ENCODE peak calls at places on chromosomes 5 and 9, in ten cellular contexts. One of them, this sample, is unnamed.

GRCh38 chr5:96091874-96092273 is 130.2 kb upstream of the ELL2 start:
- DNase-seq in tibial nerve: no peak
- DNase-seq in AG10803: no peak
- DNase-seq in CD8-positive, alpha-beta T cell: no peak
- DNase-seq in NB4: no peak
- DNase-seq in heart left ventricle: no peak
- DNase-seq in H7: no peak
- DNase-seq in A549: no peak
- DNase-seq in AG04450: no peak
- DNase-seq in HCT116: no peak
- DNase-seq in this sample: no peak

GRCh38 chr9:134353539-134353938 is 27.3 kb downstream of the RXRA start:
- DNase-seq in tibial nerve: no peak
- DNase-seq in AG10803: no peak
- DNase-seq in CD8-positive, alpha-beta T cell: no peak
- DNase-seq in NB4: no peak
- DNase-seq in heart left ventricle: no peak
- DNase-seq in H7: no peak
- DNase-seq in A549: no peak
- DNase-seq in AG04450: no peak
- DNase-seq in HCT116: no peak
- DNase-seq in this sample: no peak

GRCh38 chr9:128469070-128469469 is 13.3 kb downstream of the ODF2 start:
- DNase-seq in tibial nerve: no peak
- DNase-seq in AG10803: no peak
- DNase-seq in CD8-positive, alpha-beta T cell: no peak
- DNase-seq in NB4: no peak
- DNase-seq in heart left ventricle: no peak
- DNase-seq in H7: no peak
- DNase-seq in A549: no peak
- DNase-seq in AG04450: no peak
- DNase-seq in HCT116: no peak
- DNase-seq in this sample: no peak

GRCh38 chr9:2686884-2687283 is 30.4 kb upstream of the KCNV2 start:
- DNase-seq in tibial nerve: no peak
- DNase-seq in AG10803: no peak
- DNase-seq in CD8-positive, alpha-beta T cell: no peak
- DNase-seq in NB4: no peak
- DNase-seq in heart left ventricle: no peak
- DNase-seq in H7: peak; percentile 19
- DNase-seq in A549: no peak
- DNase-seq in AG04450: no peak
- DNase-seq in HCT116: no peak
- DNase-seq in this sample: no peak

GRCh38 chr5:134091626-134092121 is 22.8 kb upstream of the TCF7 start:
- DNase-seq in tibial nerve: no peak
- DNase-seq in AG10803: peak; percentile 29
- DNase-seq in CD8-positive, alpha-beta T cell: no peak
- DNase-seq in NB4: no peak
- DNase-seq in heart left ventricle: no peak
- DNase-seq in H7: no peak
- DNase-seq in A549: no peak
- DNase-seq in AG04450: no peak
- DNase-seq in HCT116: no peak
- DNase-seq in this sample: no peak

GRCh38 chr5:106172681-106173532 is 1497.8 kb downstream of the EFNA5 start:
- DNase-seq in tibial nerve: no peak
- DNase-seq in AG10803: no peak
- DNase-seq in CD8-positive, alpha-beta T cell: no peak
- DNase-seq in NB4: no peak
- DNase-seq in heart left ventricle: no peak
- DNase-seq in H7: no peak
- DNase-seq in A549: no peak
- DNase-seq in AG04450: no peak
- DNase-seq in HCT116: no peak
- DNase-seq in this sample: no peak

GRCh38 chr9:116646661-116647514 is 40.2 kb upstream of the TRIM32 start:
- DNase-seq in tibial nerve: no peak
- DNase-seq in AG10803: peak; percentile 80
- DNase-seq in CD8-positive, alpha-beta T cell: no peak
- DNase-seq in NB4: peak; percentile 38
- DNase-seq in heart left ventricle: no peak
- DNase-seq in H7: peak; percentile 17
- DNase-seq in A549: peak; percentile 53
- DNase-seq in AG04450: no peak
- DNase-seq in HCT116: peak; percentile 24
- DNase-seq in this sample: no peak

GRCh38 chr5:137282216-137282615 is 216.9 kb downstream of the SPOCK1 start:
- DNase-seq in tibial nerve: no peak
- DNase-seq in AG10803: peak; percentile 48
- DNase-seq in CD8-positive, alpha-beta T cell: no peak
- DNase-seq in NB4: no peak
- DNase-seq in heart left ventricle: peak; percentile 34
- DNase-seq in H7: no peak
- DNase-seq in A549: peak; percentile 61
- DNase-seq in AG04450: no peak
- DNase-seq in HCT116: no peak
- DNase-seq in this sample: no peak

GRCh38 chr5:64301566-64301965 is 135.9 kb downstream of the RNF180 start:
- DNase-seq in tibial nerve: no peak
- DNase-seq in AG10803: no peak
- DNase-seq in CD8-positive, alpha-beta T cell: no peak
- DNase-seq in NB4: no peak
- DNase-seq in heart left ventricle: no peak
- DNase-seq in H7: no peak
- DNase-seq in A549: no peak
- DNase-seq in AG04450: no peak
- DNase-seq in HCT116: no peak
- DNase-seq in this sample: no peak

GRCh38 chr5:54758038-54758437 is 227.4 kb downstream of the ESM1 start:
- DNase-seq in tibial nerve: no peak
- DNase-seq in AG10803: peak; percentile 89
- DNase-seq in CD8-positive, alpha-beta T cell: no peak
- DNase-seq in NB4: no peak
- DNase-seq in heart left ventricle: no peak
- DNase-seq in H7: no peak
- DNase-seq in A549: no peak
- DNase-seq in AG04450: peak; percentile 84
- DNase-seq in HCT116: no peak
- DNase-seq in this sample: no peak

GRCh38 chr5:81854485-81854884 is 103.6 kb upstream of the SSBP2 start:
- DNase-seq in tibial nerve: no peak
- DNase-seq in AG10803: no peak
- DNase-seq in CD8-positive, alpha-beta T cell: no peak
- DNase-seq in NB4: no peak
- DNase-seq in heart left ventricle: no peak
- DNase-seq in H7: no peak
- DNase-seq in A549: no peak
- DNase-seq in AG04450: no peak
- DNase-seq in HCT116: no peak
- DNase-seq in this sample: no peak

GRCh38 chr9:93121316-93122241 is 12.5 kb downstream of the NINJ1 start:
- DNase-seq in tibial nerve: no peak
- DNase-seq in AG10803: no peak
- DNase-seq in CD8-positive, alpha-beta T cell: no peak
- DNase-seq in NB4: no peak
- DNase-seq in heart left ventricle: no peak
- DNase-seq in H7: no peak
- DNase-seq in A549: no peak
- DNase-seq in AG04450: no peak
- DNase-seq in HCT116: no peak
- DNase-seq in this sample: no peak

GRCh38 chr9:69265891-69266290 is 59.1 kb upstream of the ENTREP1 start:
- DNase-seq in tibial nerve: no peak
- DNase-seq in AG10803: no peak
- DNase-seq in CD8-positive, alpha-beta T cell: no peak
- DNase-seq in NB4: no peak
- DNase-seq in heart left ventricle: no peak
- DNase-seq in H7: no peak
- DNase-seq in A549: no peak
- DNase-seq in AG04450: no peak
- DNase-seq in HCT116: no peak
- DNase-seq in this sample: no peak

DNA sequence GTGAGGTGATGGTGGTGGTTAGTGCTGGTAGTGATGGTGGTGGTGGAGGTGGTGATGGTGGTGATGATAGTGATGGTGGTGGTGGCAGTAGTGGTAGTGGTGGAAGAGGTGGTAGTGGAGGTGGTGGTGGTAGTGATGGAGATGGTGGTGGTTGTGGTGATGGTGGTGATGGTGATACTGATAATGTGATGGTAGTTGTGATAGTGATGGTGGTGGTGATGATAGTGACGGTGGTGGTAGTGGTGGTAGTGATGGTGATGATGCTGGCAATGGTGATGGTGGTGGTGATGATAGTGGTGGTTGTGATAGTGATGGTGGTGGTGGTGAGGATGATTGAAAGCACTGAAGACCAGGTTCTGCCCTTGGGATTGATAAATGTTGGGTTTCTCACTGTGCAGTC is 85.2 kb upstream of the SLC1A3 start:
- DNase-seq in tibial nerve: no peak
- DNase-seq in AG10803: no peak
- DNase-seq in CD8-positive, alpha-beta T cell: no peak
- DNase-seq in NB4: no peak
- DNase-seq in heart left ventricle: no peak
- DNase-seq in H7: no peak
- DNase-seq in A549: no peak
- DNase-seq in AG04450: no peak
- DNase-seq in HCT116: no peak
- DNase-seq in this sample: no peak
- H3K4me3 ChIP-seq in tibial nerve: no peak overlapping the region
- H3K4me3 ChIP-seq in AG10803: no peak overlapping the region
- H3K4me3 ChIP-seq in CD8-positive, alpha-beta T cell: no peak overlapping the region
- H3K4me3 ChIP-seq in NB4: no peak overlapping the region
- H3K4me3 ChIP-seq in heart left ventricle: no peak overlapping the region
- H3K4me3 ChIP-seq in H7: no peak overlapping the region
- H3K4me3 ChIP-seq in A549: no peak overlapping the region
- H3K4me3 ChIP-seq in AG04450: no peak overlapping the region
- H3K4me3 ChIP-seq in HCT116: no peak overlapping the region
- H3K4me3 ChIP-seq in this sample: no peak overlapping the region

GRCh38 chr9:33820231-33820745 is 3.3 kb downstream of the UBE2R2 start:
- DNase-seq in tibial nerve: no peak
- DNase-seq in AG10803: no peak
- DNase-seq in CD8-positive, alpha-beta T cell: no peak
- DNase-seq in NB4: no peak
- DNase-seq in heart left ventricle: no peak
- DNase-seq in H7: no peak
- DNase-seq in A549: no peak
- DNase-seq in AG04450: no peak
- DNase-seq in HCT116: no peak
- DNase-seq in this sample: no peak
- H3K4me3 ChIP-seq in tibial nerve: no peak overlapping the region
- H3K4me3 ChIP-seq in AG10803: no peak overlapping the region
- H3K4me3 ChIP-seq in CD8-positive, alpha-beta T cell: no peak overlapping the region
- H3K4me3 ChIP-seq in NB4: peak overlapping the region; percentile 75
- H3K4me3 ChIP-seq in heart left ventricle: no peak overlapping the region
- H3K4me3 ChIP-seq in H7: no peak overlapping the region
- H3K4me3 ChIP-seq in A549: no peak overlapping the region
- H3K4me3 ChIP-seq in AG04450: peak overlapping the region; percentile 0
- H3K4me3 ChIP-seq in HCT116: no peak overlapping the region
- H3K4me3 ChIP-seq in this sample: no peak overlapping the region

GRCh38 chr5:142683885-142684505 is 1.9 kb downstream of the FGF1 start:
- DNase-seq in tibial nerve: no peak
- DNase-seq in AG10803: no peak
- DNase-seq in CD8-positive, alpha-beta T cell: no peak
- DNase-seq in NB4: no peak
- DNase-seq in heart left ventricle: no peak
- DNase-seq in H7: no peak
- DNase-seq in A549: no peak
- DNase-seq in AG04450: no peak
- DNase-seq in HCT116: no peak
- DNase-seq in this sample: no peak
- H3K4me3 ChIP-seq in tibial nerve: peak overlapping the region; percentile 32
- H3K4me3 ChIP-seq in AG10803: no peak overlapping the region
- H3K4me3 ChIP-seq in CD8-positive, alpha-beta T cell: no peak overlapping the region
- H3K4me3 ChIP-seq in NB4: no peak overlapping the region
- H3K4me3 ChIP-seq in heart left ventricle: no peak overlapping the region
- H3K4me3 ChIP-seq in H7: no peak overlapping the region
- H3K4me3 ChIP-seq in A549: no peak overlapping the region
- H3K4me3 ChIP-seq in AG04450: no peak overlapping the region
- H3K4me3 ChIP-seq in HCT116: no peak overlapping the region
- H3K4me3 ChIP-seq in this sample: no peak overlapping the region

GRCh38 chr9:120714088-120714845 is at the start of gene MEGF9:
- DNase-seq in tibial nerve: peak; percentile 96
- DNase-seq in AG10803: peak; percentile 97
- DNase-seq in CD8-positive, alpha-beta T cell: peak; percentile 96
- DNase-seq in NB4: peak; percentile 97
- DNase-seq in heart left ventricle: peak; percentile 99
- DNase-seq in H7: peak; percentile 99
- DNase-seq in A549: peak; percentile 97
- DNase-seq in AG04450: peak; percentile 91
- DNase-seq in HCT116: peak; percentile 90
- DNase-seq in this sample: peak; percentile 98

GRCh38 chr9:120713257-120714087 is 798 bp downstream of the MEGF9 start:
- DNase-seq in tibial nerve: no peak
- DNase-seq in AG10803: no peak
- DNase-seq in CD8-positive, alpha-beta T cell: peak; percentile 52
- DNase-seq in NB4: peak; percentile 40
- DNase-seq in heart left ventricle: peak; percentile 38
- DNase-seq in H7: peak; percentile 77
- DNase-seq in A549: no peak
- DNase-seq in AG04450: no peak
- DNase-seq in HCT116: no peak
- DNase-seq in this sample: no peak

GRCh38 chr9:120711841-120712538 is 2.3 kb downstream of the MEGF9 start:
- DNase-seq in tibial nerve: no peak
- DNase-seq in AG10803: no peak
- DNase-seq in CD8-positive, alpha-beta T cell: no peak
- DNase-seq in NB4: no peak
- DNase-seq in heart left ventricle: no peak
- DNase-seq in H7: no peak
- DNase-seq in A549: peak; percentile 47
- DNase-seq in AG04450: no peak
- DNase-seq in HCT116: no peak
- DNase-seq in this sample: no peak

GRCh38 chr9:120711354-120711753 is 2.9 kb downstream of the MEGF9 start:
- DNase-seq in tibial nerve: no peak
- DNase-seq in AG10803: no peak
- DNase-seq in CD8-positive, alpha-beta T cell: no peak
- DNase-seq in NB4: no peak
- DNase-seq in heart left ventricle: no peak
- DNase-seq in H7: peak; percentile 16
- DNase-seq in A549: peak; percentile 44
- DNase-seq in AG04450: no peak
- DNase-seq in HCT116: no peak
- DNase-seq in this sample: no peak

DNA sequence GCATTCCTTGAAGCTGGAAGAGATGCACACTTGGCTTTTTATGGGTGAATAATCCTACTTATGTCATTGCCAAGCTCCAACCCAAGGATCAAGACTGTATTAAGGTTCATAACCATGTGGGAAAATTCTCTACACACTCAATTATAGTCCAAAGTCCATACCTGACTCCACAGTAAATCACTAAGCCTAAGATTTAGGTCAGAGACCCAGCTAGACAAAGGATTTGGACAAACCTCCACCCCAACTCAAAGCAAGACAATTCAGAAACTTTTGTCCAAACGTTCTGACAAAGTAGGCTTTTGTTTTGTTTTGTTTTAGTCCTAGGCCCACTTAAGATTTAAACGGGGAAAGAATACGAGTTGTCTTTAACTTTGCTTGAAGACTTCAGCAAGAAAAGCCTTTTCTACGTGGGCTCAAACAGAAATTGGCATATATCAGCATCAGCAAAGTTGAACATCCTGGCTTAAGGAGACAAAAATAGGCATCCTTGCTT is 1.7 kb downstream of the MEGF9 start:
- DNase-seq in tibial nerve: no peak
- DNase-seq in AG10803: no peak
- DNase-seq in CD8-positive, alpha-beta T cell: no peak
- DNase-seq in NB4: no peak
- DNase-seq in heart left ventricle: no peak
- DNase-seq in H7: no peak
- DNase-seq in A549: peak; percentile 41
- DNase-seq in AG04450: no peak
- DNase-seq in HCT116: no peak
- DNase-seq in this sample: no peak
- H3K4me3 ChIP-seq in tibial nerve: peak overlapping the region; percentile 97
- H3K4me3 ChIP-seq in AG10803: peak overlapping the region; percentile 69
- H3K4me3 ChIP-seq in CD8-positive, alpha-beta T cell: peak overlapping the region; percentile 2
- H3K4me3 ChIP-seq in NB4: peak overlapping the region; percentile 49
- H3K4me3 ChIP-seq in heart left ventricle: peak overlapping the region; percentile 75
- H3K4me3 ChIP-seq in H7: no peak overlapping the region
- H3K4me3 ChIP-seq in A549: peak overlapping the region; percentile 86
- H3K4me3 ChIP-seq in AG04450: peak overlapping the region; percentile 77
- H3K4me3 ChIP-seq in HCT116: peak overlapping the region; percentile 62
- H3K4me3 ChIP-seq in this sample: peak overlapping the region; percentile 64

This sample was measured in lung.